ENCODE peak calls at places on chromosomes 12 and 14, in nine cellular contexts. I, M, V, J, C, K, Z, O and X are unnamed samples.
A peak's percentile ranks its signal among the peaks of the same experiment; 100 is the strongest.

GRCh38 chr12:3527181-3527580 is 36.2 kb downstream of the PRMT8 start:
- DNase-seq in I (no peak), M (no peak), V (no peak), J (peak; percentile 89), C (no peak), K (peak; percentile 83), Z (peak; percentile 64), O (no peak), X (no peak)

GRCh38 chr12:26697217-26697616 is 135.8 kb downstream of the ITPR2 start:
- DNase-seq in I (no peak), M (no peak), V (no peak), J (no peak), C (no peak), K (no peak), Z (peak; percentile 49), O (no peak), X (no peak)

GRCh38 chr12:53973093-53974042 is at the start of gene HOXC11:
- DNase-seq in I (no peak), M (no peak), V (no peak), J (peak; percentile 85), C (no peak), K (no peak), Z (no peak), O (peak; percentile 46), X (no peak)

GRCh38 chr12:66365718-66366485 is 63.6 kb downstream of the HELB start:
- DNase-seq in I (no peak), M (no peak), V (no peak), J (peak; percentile 48), C (no peak), K (no peak), Z (peak; percentile 12), O (no peak), X (no peak)

GRCh38 chr12:54603872-54604271 is 15.4 kb upstream of the PPP1R1A start:
- DNase-seq in I (no peak), M (no peak), V (no peak), J (no peak), C (no peak), K (no peak), Z (no peak), O (no peak), X (no peak)

GRCh38 chr12:76980196-76980595 is 85.2 kb downstream of the E2F7 start:
- DNase-seq in I (no peak), M (no peak), V (no peak), J (no peak), C (no peak), K (no peak), Z (no peak), O (no peak), X (no peak)

GRCh38 chr12:49730568-49731101 is 10.7 kb upstream of the TMBIM6 start:
- DNase-seq in I (no peak), M (peak; percentile 63), V (no peak), J (peak; percentile 59), C (no peak), K (peak; percentile 50), Z (peak; percentile 43), O (peak; percentile 27), X (no peak)

GRCh38 chr12:39300799-39301198 is 142.1 kb downstream of the KIF21A start:
- DNase-seq in I (no peak), M (no peak), V (no peak), J (peak; percentile 37), C (no peak), K (peak; percentile 80), Z (peak; percentile 15), O (no peak), X (no peak)

GRCh38 chr14:83874662-83875061 is 1655.3 kb upstream of the FLRT2 start:
- DNase-seq in I (no peak), M (no peak), V (no peak), J (peak; percentile 53), C (no peak), K (peak; percentile 17), Z (no peak), O (no peak), X (no peak)

GRCh38 chr12:52041695-52042123 is 9.5 kb upstream of the NR4A1 start:
- DNase-seq in I (peak; percentile 73), M (no peak), V (peak; percentile 69), J (peak; percentile 80), C (no peak), K (no peak), Z (peak; percentile 59), O (no peak), X (no peak)

GRCh38 chr12:14605401-14605989 is 37.8 kb upstream of the PLBD1 start:
- DNase-seq in I (no peak), M (no peak), V (no peak), J (no peak), C (no peak), K (no peak), Z (peak; percentile 2), O (no peak), X (no peak)

GRCh38 chr12:16197600-16197999 is 79.9 kb downstream of the SLC15A5 start:
- DNase-seq in I (no peak), M (no peak), V (no peak), J (no peak), C (no peak), K (no peak), Z (no peak), O (no peak), X (no peak)

GRCh38 chr14:32203928-32204357 is 874 bp upstream of the RNU6-8 start:
- DNase-seq in I (peak; percentile 36), M (no peak), V (no peak), J (peak; percentile 16), C (no peak), K (no peak), Z (peak; percentile 17), O (no peak), X (no peak)

GRCh38 chr12:39830862-39831520 is 211.4 kb upstream of the ABCD2 start:
- DNase-seq in I (no peak), M (no peak), V (no peak), J (peak; percentile 55), C (no peak), K (peak; percentile 59), Z (no peak), O (no peak), X (no peak)

GRCh38 chr12:10196210-10196609 is 16.5 kb upstream of the GABARAPL1 start:
- DNase-seq in I (peak; percentile 25), M (no peak), V (no peak), J (no peak), C (no peak), K (no peak), Z (no peak), O (no peak), X (no peak)

GRCh38 chr12:13000935-13001724 is 1.1 kb upstream of the HEBP1 start:
- DNase-seq in I (peak; percentile 18), M (no peak), V (no peak), J (peak; percentile 87), C (peak; percentile 40), K (peak; percentile 42), Z (peak; percentile 48), O (peak; percentile 76), X (peak; percentile 64)
- TF ChIP-seq CTCF in I (peak; percentile 20), M (no peak), V (no peak), J (no peak), C (no peak), K (no peak), Z (peak; percentile 13), O (no peak), X (peak; percentile 62)

DNA sequence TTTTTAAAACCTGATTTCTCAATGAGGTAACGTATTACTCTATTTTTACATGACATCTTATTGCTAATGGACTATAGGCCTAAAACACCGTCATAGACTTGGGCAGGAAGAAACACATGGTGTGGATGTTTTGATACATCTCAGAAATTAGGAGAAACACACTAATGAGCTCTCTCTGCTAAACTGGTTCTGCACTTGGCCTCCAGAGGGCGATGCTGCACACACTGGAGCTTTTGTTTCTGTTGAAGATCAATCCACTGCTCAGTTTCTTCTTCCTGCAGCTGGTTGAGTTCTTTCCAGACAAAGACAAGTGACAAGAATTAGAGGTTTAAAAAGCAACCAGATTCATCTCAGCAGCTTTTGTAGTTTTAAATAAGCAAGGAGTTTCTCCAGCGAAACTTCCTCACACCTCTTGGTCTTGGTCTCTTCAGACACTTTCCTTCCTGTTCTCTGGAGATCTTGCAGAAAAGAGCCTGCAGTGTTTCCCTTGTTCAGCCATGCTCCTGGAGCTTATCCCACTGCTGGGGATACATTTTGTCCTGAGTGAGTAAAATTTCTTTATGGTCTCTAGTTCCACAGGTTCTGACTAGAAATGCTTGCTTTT is 178.5 kb upstream of the OR4E1 start:
- DNase-seq in I (no peak), M (peak; percentile 1), V (peak; percentile 74), J (no peak), C (no peak), K (peak; percentile 37), Z (peak; percentile 21), O (peak; percentile 55), X (peak; percentile 37)
- TF ChIP-seq CTCF in I (peak; percentile 89), M (peak; percentile 92), V (peak; percentile 87), J (peak; percentile 54), C (no peak), K (peak; percentile 75), Z (peak; percentile 63), O (peak; percentile 69), X (peak; percentile 85)

GRCh38 chr12:9036227-9036626 is 46.9 kb downstream of the KLRG1 start:
- DNase-seq in I (no peak), M (no peak), V (no peak), J (no peak), C (no peak), K (no peak), Z (no peak), O (no peak), X (no peak)

GRCh38 chr12:9033244-9033887 is 44.0 kb downstream of the KLRG1 start:
- DNase-seq in I (no peak), M (no peak), V (no peak), J (no peak), C (no peak), K (no peak), Z (no peak), O (no peak), X (no peak)

GRCh38 chr12:9034095-9034494 is 44.7 kb downstream of the KLRG1 start:
- DNase-seq in I (no peak), M (no peak), V (no peak), J (no peak), C (no peak), K (no peak), Z (no peak), O (no peak), X (no peak)

GRCh38 chr12:9030776-9031175 is 41.4 kb downstream of the KLRG1 start:
- DNase-seq in I (no peak), M (no peak), V (no peak), J (no peak), C (no peak), K (no peak), Z (no peak), O (no peak), X (no peak)

GRCh38 chr12:9032202-9032964 is 43.0 kb downstream of the KLRG1 start:
- DNase-seq in I (no peak), M (no peak), V (no peak), J (no peak), C (no peak), K (no peak), Z (no peak), O (no peak), X (no peak)
- TF ChIP-seq CTCF in I (peak; percentile 7), M (no peak), V (no peak), J (no peak), C (no peak), K (no peak), Z (no peak), O (no peak), X (no peak)

DNA sequence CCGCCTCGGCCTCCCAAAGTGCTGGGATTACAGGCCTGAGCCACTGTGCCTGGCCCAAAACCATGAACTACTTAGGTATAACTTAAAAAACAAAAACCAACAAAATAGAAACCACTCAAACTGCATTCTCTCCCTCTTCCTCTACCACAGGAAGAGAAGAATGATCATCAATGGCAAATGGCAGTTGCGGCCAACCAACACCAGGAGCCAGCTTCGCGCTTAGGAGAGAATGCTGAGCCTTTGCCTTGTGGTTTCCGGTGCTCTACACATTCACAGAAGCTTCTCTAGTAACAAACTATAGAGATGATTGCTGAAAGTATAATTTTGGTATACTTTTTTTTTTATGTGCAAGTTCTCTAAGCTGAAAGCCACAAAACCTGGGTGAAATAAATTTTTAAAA is 17.1 kb downstream of the CATSPERB start:
- DNase-seq in I (no peak), M (no peak), V (peak; percentile 92), J (no peak), C (no peak), K (no peak), Z (no peak), O (peak; percentile 27), X (no peak)
- TF ChIP-seq CTCF in I (peak; percentile 16), M (no peak), V (peak; percentile 88), J (no peak), C (no peak), K (no peak), Z (no peak), O (peak; percentile 28), X (no peak)